ENCODE peak calls at places on chromosomes 1 and 21, in four cellular contexts. K is GM12878, E is K562, T is HepG2. M is an unnamed sample.

GRCh38 chr21:28856588-28857250 is 136.0 kb downstream of the LTN1 start:
- DNase-seq in T (peak), E (no peak), K (no peak), M (peak)

GRCh38 chr1:201214886-201215285 is 24.3 kb downstream of the IGFN1 start:
- DNase-seq in E (no peak), K (no peak), T (no peak), M (no peak)

GRCh38 chr1:88983791-88984552 is 8.5 kb downstream of the KYAT3 start:
- DNase-seq in K (no peak), E (peak), T (peak), M (no peak)

GRCh38 chr1:19643113-19643512 is 998 bp upstream of the NBL1 start:
- DNase-seq in T (peak), K (no peak), E (peak), M (no peak)

GRCh38 chr1:842816-843215 is 80.9 kb upstream of the SAMD11 start:
- DNase-seq in E (peak), T (no peak), K (no peak), M (no peak)

GRCh38 chr21:41217656-41218380 is 49.9 kb downstream of the BACE2 start:
- DNase-seq in T (no peak), K (no peak), E (peak), M (no peak)

GRCh38 chr1:112718691-112719418 is 3.7 kb upstream of the PPM1J start:
- DNase-seq in T (no peak), E (peak), K (no peak), M (peak)

GRCh38 chr1:20165522-20165951 is 20.4 kb upstream of the UBXN10 start:
- DNase-seq in K (no peak), T (peak), E (peak), M (peak)

GRCh38 chr1:177255411-177255810 is 84.7 kb downstream of the BRINP2 start:
- DNase-seq in K (no peak), T (peak), E (no peak), M (no peak)

GRCh38 chr1:18927082-18927653 is 24.8 kb upstream of the ALDH4A1 start:
- DNase-seq in T (no peak), K (no peak), E (no peak), M (no peak)

GRCh38 chr1:87867631-87868030 is 539.0 kb downstream of the LMO4 start:
- DNase-seq in E (no peak), T (no peak), K (no peak), M (no peak)

GRCh38 chr1:2543543-2544092 is 12.6 kb upstream of the TNFRSF14 start:
- DNase-seq in T (no peak), K (no peak), E (no peak), M (no peak)

GRCh38 chr1:88661951-88662664 is 22.0 kb upstream of the PKN2 start:
- DNase-seq in T (no peak), E (no peak), K (no peak), M (no peak)

GRCh38 chr1:2807036-2807435 is 5.5 kb upstream of the TTC34 start:
- DNase-seq in K (no peak), E (no peak), T (no peak), M (no peak)

GRCh38 chr1:23421752-23422312 is 2.7 kb downstream of the TCEA3 start:
- DNase-seq in E (peak), K (no peak), T (peak), M (no peak)

GRCh38 chr1:221783437-221783836 is 41.5 kb upstream of the DUSP10 start:
- DNase-seq in E (no peak), K (no peak), T (no peak), M (no peak)

GRCh38 chr1:35062518-35063196 is 16.5 kb upstream of the ZMYM1 start:
- DNase-seq in K (peak), T (no peak), E (peak), M (no peak)

GRCh38 chr21:37214952-37215351 is 52.2 kb downstream of the VPS26C start:
- DNase-seq in T (no peak), K (no peak), E (no peak), M (no peak)

GRCh38 chr1:37930246-37931142 is 16.4 kb downstream of the INPP5B start:
- DNase-seq in T (peak), E (peak), K (no peak), M (no peak)

GRCh38 chr1:150102986-150103385 is 35.4 kb downstream of the VPS45 start:
- DNase-seq in E (no peak), K (no peak), T (no peak), M (no peak)

GRCh38 chr1:87927391-87928073 is 598.9 kb downstream of the LMO4 start:
- DNase-seq in E (no peak), K (no peak), T (no peak), M (no peak)

GRCh38 chr1:19812875-19813650 is 2.0 kb downstream of the RNF186 start:
- DNase-seq in E (no peak), K (no peak), T (no peak), M (no peak)

GRCh38 chr1:66168467-66168887 is 365.5 kb upstream of the SGIP1 start:
- DNase-seq in K (no peak), T (no peak), E (no peak), M (no peak)

GRCh38 chr1:209041936-209042335 is 541.6 kb upstream of the CAMK1G start:
- DNase-seq in T (no peak), K (no peak), E (no peak), M (no peak)

GRCh38 chr21:42578034-42578433 is 64.4 kb downstream of the SLC37A1 start:
- DNase-seq in T (no peak), K (no peak), E (no peak), M (no peak)

GRCh38 chr1:170395149-170395548 is 136.8 kb upstream of the GORAB start:
- DNase-seq in E (no peak), K (no peak), T (no peak), M (no peak)

GRCh38 chr1:220280249-220280648 is 8.0 kb upstream of the RAB3GAP2 start:
- DNase-seq in K (no peak), E (no peak), T (no peak), M (no peak)

GRCh38 chr1:236282719-236283118 is 961 bp upstream of the ERO1B start:
- DNase-seq in K (no peak), E (no peak), T (no peak), M (no peak)

GRCh38 chr1:54301494-54301893 is 101.5 kb downstream of the MRPL37 start:
- DNase-seq in E (no peak), K (no peak), T (peak), M (no peak)

GRCh38 chr1:245484176-245484575 is 329.4 kb downstream of the KIF26B start:
- DNase-seq in E (no peak), K (no peak), T (no peak), M (no peak)

GRCh38 chr1:245488346-245489110 is 333.7 kb downstream of the KIF26B start:
- DNase-seq in E (no peak), T (no peak), K (no peak), M (no peak)

GRCh38 chr1:245485996-245486395 is 331.2 kb downstream of the KIF26B start:
- DNase-seq in K (no peak), T (no peak), E (no peak), M (no peak)

GRCh38 chr1:245480393-245481120 is 325.8 kb downstream of the KIF26B start:
- DNase-seq in K (no peak), E (no peak), T (no peak), M (no peak)

DNA sequence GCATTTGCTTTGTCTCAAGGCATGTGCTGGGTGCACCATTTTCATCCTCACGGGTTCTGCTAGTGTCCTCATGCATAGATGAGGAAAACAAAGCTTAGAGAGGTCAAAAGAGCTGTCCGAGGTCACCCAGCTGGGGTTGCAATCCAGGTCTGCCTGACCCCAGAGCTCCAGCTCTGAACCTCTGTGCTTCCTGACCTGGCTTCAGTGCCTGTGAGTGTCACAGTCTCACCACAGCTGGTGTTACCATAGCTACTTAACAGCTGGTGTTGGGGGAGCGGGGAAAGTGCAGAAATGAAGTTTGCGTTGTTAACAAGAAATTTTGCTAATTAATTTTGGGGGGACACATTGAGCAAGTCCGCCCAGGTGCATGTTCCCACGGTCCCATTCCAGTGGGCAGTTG is 328.5 kb downstream of the KIF26B start:
- DNase-seq in E (no peak), T (no peak), K (no peak), M (no peak)
- TF ChIP-seq CBFB in E (no peak), T (no peak), K (no peak), M (no peak)

GRCh38 chr1:180584869-180585268 is 26.1 kb downstream of the OVAAL start:
- DNase-seq in E (no peak), K (no peak), T (peak), M (no peak)

GRCh38 chr1:180585994-180586359 is 27.2 kb downstream of the OVAAL start:
- DNase-seq in K (no peak), E (peak), T (no peak), M (no peak)

GRCh38 chr1:180588121-180588520 is 29.4 kb downstream of the OVAAL start:
- DNase-seq in T (no peak), K (no peak), E (no peak), M (no peak)

GRCh38 chr1:180590889-180591288 is 32.1 kb downstream of the OVAAL start:
- DNase-seq in E (no peak), K (no peak), T (no peak), M (no peak)

GRCh38 chr1:180586671-180587155 is 27.9 kb downstream of the OVAAL start:
- DNase-seq in T (peak), K (no peak), E (no peak), M (no peak)
- TF ChIP-seq CBFB in T (no peak), K (no peak), E (no peak), M (no peak)

GRCh38 chr1:47804127-47804526 is 193.1 kb downstream of the TRABD2B start:
- DNase-seq in K (no peak), T (no peak), E (no peak), M (no peak)
- TF ChIP-seq CBFB in K (no peak), T (no peak), E (no peak), M (no peak)

DNA sequence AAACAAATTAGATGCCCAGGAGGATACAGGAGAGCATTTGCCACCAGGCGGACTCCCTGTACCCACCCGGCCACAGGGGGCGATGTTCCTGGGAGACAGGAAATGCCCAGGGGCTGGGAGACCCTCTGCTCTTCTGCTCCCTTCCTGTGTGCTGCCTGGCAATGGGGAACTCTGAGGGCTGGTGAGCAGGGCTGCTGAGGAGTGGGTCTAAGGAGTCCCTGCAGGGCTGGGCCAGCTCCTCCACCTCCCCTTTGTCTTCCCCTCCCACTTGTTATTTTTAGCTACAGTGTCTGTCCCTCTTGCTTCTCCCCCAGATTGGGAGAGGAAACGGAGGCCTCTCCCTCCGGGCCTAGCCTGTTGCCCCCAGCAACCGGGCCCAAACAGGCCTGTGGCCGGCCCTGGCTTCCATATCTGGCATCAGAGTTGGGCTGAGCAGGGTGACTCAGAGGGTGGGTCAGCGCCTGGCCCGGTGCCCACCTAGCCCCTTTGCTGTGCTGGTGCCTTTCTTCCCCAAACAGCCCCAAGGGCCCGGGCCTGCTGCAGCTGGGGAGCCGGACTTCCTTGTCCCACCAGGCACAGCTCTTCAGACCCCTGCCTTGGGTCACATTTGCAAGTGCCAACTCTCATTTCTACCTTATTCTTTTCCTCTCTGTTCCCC is 11.7 kb downstream of the LMNA start:
- DNase-seq in T (peak), K (no peak), E (peak), M (peak)
- TF ChIP-seq CBFB in T (no peak), K (peak), E (peak), M (no peak)

DNA sequence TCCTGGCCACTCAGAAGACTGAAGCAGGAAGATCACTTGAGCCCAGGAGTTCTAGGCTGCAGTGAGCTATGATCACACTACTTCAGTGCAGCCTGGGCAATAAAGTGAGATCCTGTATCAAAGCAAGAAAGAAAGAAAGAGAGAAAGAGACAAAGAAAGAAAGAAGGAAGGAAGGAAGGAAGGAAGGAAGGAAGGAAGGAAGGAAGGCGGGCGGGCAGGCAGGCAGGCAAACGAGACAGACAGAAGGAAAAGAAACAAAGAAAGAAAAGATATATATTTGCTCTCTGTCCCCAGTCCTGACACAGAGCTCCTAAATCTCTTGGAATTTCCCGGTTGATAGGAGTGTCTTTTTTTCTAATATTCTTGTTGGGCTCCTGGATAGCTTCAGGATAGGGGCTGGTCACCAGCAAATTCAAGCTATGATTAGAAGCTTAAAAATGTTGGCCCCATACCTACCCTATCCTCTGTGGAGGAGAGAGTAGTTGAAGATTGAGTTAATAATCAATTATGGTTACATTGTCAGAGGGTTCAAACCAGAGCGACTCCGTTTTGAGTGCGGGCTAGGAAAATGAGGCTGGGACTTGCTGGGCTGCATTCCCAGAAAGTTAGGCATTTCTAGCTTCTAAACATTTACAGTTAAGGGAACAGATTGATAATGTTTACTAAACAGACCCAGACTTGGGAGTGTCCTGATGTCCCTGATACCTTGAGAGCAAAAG is 3.3 kb upstream of the MIGA1 start:
- DNase-seq in K (no peak), T (no peak), E (no peak), M (no peak)
- TF ChIP-seq CBFB in K (no peak), T (no peak), E (no peak), M (no peak)

GRCh38 chr1:240287722-240288121 is 196.0 kb downstream of the FMN2 start:
- DNase-seq in K (no peak), E (no peak), T (no peak), M (no peak)
- TF ChIP-seq CBFB in K (no peak), E (no peak), T (no peak), M (no peak)

DNA sequence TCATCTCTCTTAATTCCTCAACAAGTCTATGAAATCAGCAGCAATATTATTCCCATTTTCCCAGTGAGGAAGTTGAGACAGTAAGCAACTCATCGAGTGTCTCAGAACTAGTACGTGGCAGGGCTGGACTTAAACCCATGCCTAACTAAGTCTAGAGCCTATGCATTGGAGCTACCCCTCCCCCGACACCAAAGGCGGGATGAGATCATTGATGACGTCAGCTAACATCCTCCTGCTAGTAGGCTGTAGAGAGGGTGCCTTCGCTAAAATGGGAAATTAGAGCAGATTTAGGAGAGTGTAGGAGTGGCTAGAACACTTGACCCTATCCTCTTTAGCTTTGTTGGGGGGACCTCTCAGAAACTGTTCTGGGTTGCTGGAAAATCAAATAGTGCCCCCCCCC is 7.7 kb upstream of the KAZN start:
- DNase-seq in K (no peak), T (no peak), E (peak), M (peak)
- TF ChIP-seq CBFB in K (no peak), T (no peak), E (no peak), M (no peak)

M was measured in WTC11.